ENCODE peak calls at places on chromosomes 2 and 18, in ten cellular contexts. One of them, this sample, is unnamed.
A peak's percentile ranks its signal among the peaks of the same experiment; 100 is the strongest.

GRCh38 chr18:48709371-48709770 is 170.5 kb downstream of the CTIF start:
- DNase-seq in HFF-Myc: no peak
- DNase-seq in HCT116: no peak
- DNase-seq in GM10248: no peak
- DNase-seq in AG09309: no peak
- DNase-seq in astrocyte of the spinal cord: no peak
- DNase-seq in A549: no peak
- DNase-seq in PC-9: no peak
- DNase-seq in spleen: no peak
- DNase-seq in OCI-LY7: no peak
- DNase-seq in this sample: no peak

GRCh38 chr2:34105015-34105767 is 506.1 kb upstream of the FAM98A start:
- DNase-seq in AG09309: peak; percentile 35
- DNase-seq in astrocyte of the spinal cord: peak; percentile 88
- DNase-seq in HFF-Myc: no peak
- DNase-seq in spleen: no peak
- DNase-seq in OCI-LY7: no peak
- DNase-seq in GM10248: no peak
- DNase-seq in PC-9: no peak
- DNase-seq in HCT116: no peak
- DNase-seq in A549: no peak
- DNase-seq in this sample: no peak

GRCh38 chr2:108637304-108637669 is 82.0 kb upstream of the RANBP2 start:
- DNase-seq in HCT116: no peak
- DNase-seq in AG09309: peak; percentile 73
- DNase-seq in GM10248: peak; percentile 56
- DNase-seq in spleen: no peak
- DNase-seq in PC-9: no peak
- DNase-seq in A549: no peak
- DNase-seq in OCI-LY7: no peak
- DNase-seq in astrocyte of the spinal cord: peak; percentile 91
- DNase-seq in HFF-Myc: no peak
- DNase-seq in this sample: peak; percentile 58

GRCh38 chr2:16321872-16322271 is 343.8 kb downstream of the CYRIA start:
- DNase-seq in astrocyte of the spinal cord: no peak
- DNase-seq in PC-9: no peak
- DNase-seq in OCI-LY7: no peak
- DNase-seq in AG09309: no peak
- DNase-seq in HCT116: no peak
- DNase-seq in spleen: no peak
- DNase-seq in A549: no peak
- DNase-seq in GM10248: no peak
- DNase-seq in HFF-Myc: no peak
- DNase-seq in this sample: no peak

GRCh38 chr2:136215449-136215848 is 97.5 kb upstream of the CXCR4 start:
- DNase-seq in HCT116: no peak
- DNase-seq in astrocyte of the spinal cord: no peak
- DNase-seq in GM10248: no peak
- DNase-seq in PC-9: no peak
- DNase-seq in A549: no peak
- DNase-seq in spleen: no peak
- DNase-seq in HFF-Myc: no peak
- DNase-seq in OCI-LY7: no peak
- DNase-seq in AG09309: no peak
- DNase-seq in this sample: no peak

GRCh38 chr2:28523873-28524272 is 28.0 kb downstream of the PLB1 start:
- DNase-seq in PC-9: no peak
- DNase-seq in HFF-Myc: no peak
- DNase-seq in GM10248: no peak
- DNase-seq in HCT116: no peak
- DNase-seq in A549: no peak
- DNase-seq in OCI-LY7: no peak
- DNase-seq in astrocyte of the spinal cord: no peak
- DNase-seq in spleen: no peak
- DNase-seq in AG09309: no peak
- DNase-seq in this sample: no peak

GRCh38 chr18:36776650-36777049 is 52.2 kb downstream of the TPGS2 start:
- DNase-seq in A549: no peak
- DNase-seq in HFF-Myc: no peak
- DNase-seq in PC-9: no peak
- DNase-seq in OCI-LY7: no peak
- DNase-seq in spleen: no peak
- DNase-seq in GM10248: no peak
- DNase-seq in HCT116: no peak
- DNase-seq in AG09309: no peak
- DNase-seq in astrocyte of the spinal cord: no peak
- DNase-seq in this sample: no peak

GRCh38 chr2:43269706-43270105 is 43.3 kb upstream of the ZFP36L2 start:
- DNase-seq in astrocyte of the spinal cord: peak; percentile 92
- DNase-seq in OCI-LY7: no peak
- DNase-seq in PC-9: no peak
- DNase-seq in HFF-Myc: no peak
- DNase-seq in HCT116: no peak
- DNase-seq in GM10248: peak; percentile 32
- DNase-seq in A549: no peak
- DNase-seq in spleen: no peak
- DNase-seq in AG09309: peak; percentile 46
- DNase-seq in this sample: no peak

GRCh38 chr18:8741524-8741923 is 36.2 kb downstream of the MTCL1 start:
- DNase-seq in A549: no peak
- DNase-seq in HCT116: no peak
- DNase-seq in PC-9: no peak
- DNase-seq in AG09309: no peak
- DNase-seq in HFF-Myc: no peak
- DNase-seq in GM10248: no peak
- DNase-seq in astrocyte of the spinal cord: no peak
- DNase-seq in spleen: no peak
- DNase-seq in OCI-LY7: no peak
- DNase-seq in this sample: no peak

DNA sequence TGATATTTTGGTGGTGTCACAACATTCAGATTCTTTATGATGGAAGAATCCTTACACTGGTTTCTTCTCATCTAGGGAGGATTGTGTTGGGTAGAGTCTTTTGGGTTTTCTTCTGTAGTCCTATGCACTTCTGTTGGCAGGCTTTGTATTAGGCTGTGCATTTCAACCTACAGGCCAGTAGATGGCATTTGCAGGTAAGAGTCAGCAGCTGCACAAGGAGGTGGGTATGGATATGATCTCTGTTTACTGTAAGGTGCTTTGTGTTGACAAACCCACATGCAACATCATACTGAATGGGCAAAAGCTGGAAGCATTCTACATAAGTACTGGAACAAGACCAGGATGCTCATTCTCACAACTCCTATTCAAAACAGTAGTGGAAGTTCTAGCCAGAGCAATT is 656.8 kb downstream of the METTL4 start:
- DNase-seq in GM10248: no peak
- DNase-seq in spleen: no peak
- DNase-seq in HCT116: peak; percentile 22
- DNase-seq in HFF-Myc: no peak
- DNase-seq in PC-9: no peak
- DNase-seq in AG09309: no peak
- DNase-seq in A549: peak; percentile 0
- DNase-seq in astrocyte of the spinal cord: peak; percentile 15
- DNase-seq in OCI-LY7: peak; percentile 43
- DNase-seq in this sample: no peak
- TF ChIP-seq CTCF in GM10248: no peak
- TF ChIP-seq CTCF in spleen: no peak
- TF ChIP-seq CTCF in HCT116: peak; percentile 70
- TF ChIP-seq CTCF in HFF-Myc: no peak
- TF ChIP-seq CTCF in PC-9: peak; percentile 71
- TF ChIP-seq CTCF in AG09309: no peak
- TF ChIP-seq CTCF in A549: peak; percentile 9
- TF ChIP-seq CTCF in astrocyte of the spinal cord: peak; percentile 35
- TF ChIP-seq CTCF in OCI-LY7: peak; percentile 78
- TF ChIP-seq CTCF in this sample: no peak

DNA sequence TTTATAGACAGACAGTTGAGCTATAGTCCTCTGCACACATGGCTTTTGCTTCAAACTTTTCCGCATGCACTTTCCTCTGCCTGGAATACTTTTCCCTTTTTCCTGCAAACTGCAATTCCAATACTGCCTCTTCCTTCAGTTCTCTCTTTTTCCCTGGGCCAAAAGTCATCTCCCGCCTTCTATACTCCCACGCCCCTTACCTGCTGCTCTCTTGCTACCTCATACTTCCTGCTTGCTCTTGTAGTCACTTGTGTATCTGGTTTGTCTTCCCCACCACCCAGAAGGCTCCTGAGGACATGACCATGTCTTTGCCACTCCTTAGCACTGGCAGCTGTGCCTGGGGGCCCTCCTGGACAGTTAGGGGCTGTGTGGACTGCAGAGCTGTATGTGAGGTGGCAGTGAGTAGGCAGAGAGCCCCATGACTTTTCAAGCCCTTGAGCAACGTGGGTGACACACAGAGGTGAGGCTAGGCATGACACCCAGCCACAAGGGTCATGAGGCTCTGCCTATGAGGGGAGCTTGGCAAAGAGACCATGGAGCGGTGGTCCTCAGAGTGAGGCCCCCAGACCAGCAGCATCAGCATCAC is 23.2 kb downstream of the SPEG start:
- DNase-seq in A549: no peak
- DNase-seq in OCI-LY7: peak; percentile 60
- DNase-seq in HFF-Myc: no peak
- DNase-seq in spleen: no peak
- DNase-seq in GM10248: no peak
- DNase-seq in PC-9: peak; percentile 34
- DNase-seq in astrocyte of the spinal cord: no peak
- DNase-seq in HCT116: no peak
- DNase-seq in AG09309: no peak
- DNase-seq in this sample: no peak
- TF ChIP-seq CTCF in A549: no peak
- TF ChIP-seq CTCF in OCI-LY7: peak; percentile 70
- TF ChIP-seq CTCF in HFF-Myc: no peak
- TF ChIP-seq CTCF in spleen: no peak
- TF ChIP-seq CTCF in GM10248: peak; percentile 32
- TF ChIP-seq CTCF in PC-9: no peak
- TF ChIP-seq CTCF in astrocyte of the spinal cord: no peak
- TF ChIP-seq CTCF in HCT116: no peak
- TF ChIP-seq CTCF in AG09309: no peak
- TF ChIP-seq CTCF in this sample: no peak

GRCh38 chr2:231395188-231396057 is at the start of gene B3GNT7:
- DNase-seq in HFF-Myc: no peak
- DNase-seq in PC-9: peak; percentile 42
- DNase-seq in A549: no peak
- DNase-seq in AG09309: no peak
- DNase-seq in spleen: no peak
- DNase-seq in astrocyte of the spinal cord: no peak
- DNase-seq in OCI-LY7: peak; percentile 62
- DNase-seq in HCT116: no peak
- DNase-seq in GM10248: peak; percentile 75
- DNase-seq in this sample: peak; percentile 88

GRCh38 chr2:231391981-231392380 is 3.5 kb upstream of the B3GNT7 start:
- DNase-seq in PC-9: no peak
- DNase-seq in HCT116: no peak
- DNase-seq in AG09309: no peak
- DNase-seq in GM10248: no peak
- DNase-seq in HFF-Myc: no peak
- DNase-seq in astrocyte of the spinal cord: no peak
- DNase-seq in A549: no peak
- DNase-seq in spleen: no peak
- DNase-seq in OCI-LY7: peak; percentile 64
- DNase-seq in this sample: peak; percentile 59

GRCh38 chr2:231392431-231393148 is 2.9 kb upstream of the B3GNT7 start:
- DNase-seq in OCI-LY7: no peak
- DNase-seq in AG09309: no peak
- DNase-seq in HCT116: no peak
- DNase-seq in spleen: no peak
- DNase-seq in astrocyte of the spinal cord: no peak
- DNase-seq in GM10248: no peak
- DNase-seq in HFF-Myc: no peak
- DNase-seq in PC-9: no peak
- DNase-seq in A549: no peak
- DNase-seq in this sample: no peak

GRCh38 chr2:231394201-231395141 is 1.0 kb upstream of the B3GNT7 start:
- DNase-seq in PC-9: no peak
- DNase-seq in A549: no peak
- DNase-seq in OCI-LY7: peak; percentile 91
- DNase-seq in astrocyte of the spinal cord: no peak
- DNase-seq in AG09309: no peak
- DNase-seq in HFF-Myc: no peak
- DNase-seq in GM10248: peak; percentile 82
- DNase-seq in spleen: no peak
- DNase-seq in HCT116: no peak
- DNase-seq in this sample: peak; percentile 89

DNA sequence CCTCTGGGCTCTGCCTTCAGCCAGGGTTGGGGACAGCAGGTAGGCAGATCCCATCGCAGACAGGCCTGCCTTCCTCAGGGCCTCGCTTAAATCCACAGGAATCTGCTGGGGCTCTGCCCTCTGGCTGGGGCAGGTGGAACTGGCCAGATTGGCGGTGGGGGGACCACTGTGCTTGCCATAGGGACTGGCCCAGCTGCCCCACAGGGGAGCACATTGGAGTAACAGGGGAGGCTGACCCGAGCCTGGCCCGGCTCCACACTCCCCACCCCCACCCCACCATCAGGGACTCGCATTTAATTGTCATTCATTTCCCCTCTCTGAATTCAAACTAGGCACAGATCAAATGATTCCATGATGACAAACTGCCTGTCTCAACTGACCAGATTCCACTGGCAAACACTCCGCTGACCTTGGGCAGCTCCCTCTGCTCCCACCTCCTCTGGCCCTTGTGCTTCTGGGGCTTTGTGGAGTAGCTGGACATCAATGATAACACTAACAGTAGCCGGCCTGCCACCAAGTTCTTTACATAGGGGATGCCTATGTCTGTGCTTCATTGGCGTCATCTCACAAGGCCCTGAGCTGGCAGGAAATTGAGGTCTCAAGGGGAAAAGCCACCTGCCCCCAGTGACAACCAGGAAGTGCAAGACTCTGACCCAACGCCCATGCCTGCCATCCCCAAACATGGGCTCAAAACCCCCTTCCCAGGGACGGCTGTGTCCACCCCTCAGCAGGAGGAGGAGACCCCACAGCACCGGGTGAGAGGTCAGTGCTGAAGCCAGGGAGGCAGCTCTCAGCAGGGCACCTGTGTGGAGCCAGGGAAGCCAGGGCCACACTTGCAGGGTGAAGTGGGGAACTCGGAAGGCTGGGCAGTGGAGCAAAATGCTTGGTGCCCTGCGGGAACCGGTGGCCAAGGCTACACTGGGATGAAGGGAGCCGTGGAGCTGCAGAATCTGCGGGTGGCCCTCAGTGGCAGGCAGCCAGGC is 2.1 kb upstream of the B3GNT7 start:
- DNase-seq in OCI-LY7: peak; percentile 93
- DNase-seq in GM10248: peak; percentile 80
- DNase-seq in astrocyte of the spinal cord: no peak
- DNase-seq in PC-9: no peak
- DNase-seq in A549: no peak
- DNase-seq in HFF-Myc: no peak
- DNase-seq in HCT116: no peak
- DNase-seq in spleen: no peak
- DNase-seq in AG09309: no peak
- DNase-seq in this sample: peak; percentile 85
- TF ChIP-seq CTCF in OCI-LY7: peak; percentile 65
- TF ChIP-seq CTCF in GM10248: peak; percentile 48
- TF ChIP-seq CTCF in astrocyte of the spinal cord: peak; percentile 33
- TF ChIP-seq CTCF in PC-9: peak; percentile 41
- TF ChIP-seq CTCF in A549: no peak
- TF ChIP-seq CTCF in HFF-Myc: peak; percentile 14
- TF ChIP-seq CTCF in HCT116: peak; percentile 24
- TF ChIP-seq CTCF in spleen: peak; percentile 33
- TF ChIP-seq CTCF in AG09309: peak; percentile 17
- TF ChIP-seq CTCF in this sample: no peak

GRCh38 chr2:112584134-112584890 is at the start of gene CHCHD5:
- DNase-seq in spleen: peak; percentile 97
- DNase-seq in A549: peak; percentile 89
- DNase-seq in OCI-LY7: peak; percentile 95
- DNase-seq in PC-9: peak; percentile 90
- DNase-seq in HCT116: peak; percentile 92
- DNase-seq in GM10248: peak; percentile 91
- DNase-seq in AG09309: peak; percentile 81
- DNase-seq in astrocyte of the spinal cord: peak; percentile 97
- DNase-seq in HFF-Myc: peak; percentile 86
- DNase-seq in this sample: peak; percentile 86
- TF ChIP-seq CTCF in spleen: peak; percentile 52
- TF ChIP-seq CTCF in A549: no peak
- TF ChIP-seq CTCF in OCI-LY7: no peak
- TF ChIP-seq CTCF in PC-9: no peak
- TF ChIP-seq CTCF in HCT116: peak; percentile 14
- TF ChIP-seq CTCF in GM10248: no peak
- TF ChIP-seq CTCF in AG09309: peak; percentile 6
- TF ChIP-seq CTCF in astrocyte of the spinal cord: no peak
- TF ChIP-seq CTCF in HFF-Myc: no peak
- TF ChIP-seq CTCF in this sample: no peak

This sample was measured in GM20000.